ENCODE peak calls at places on chromosome 1, in five cellular contexts. K is RCC 7860, R is Peyer's patch, D is AG04450, Q is HT1080. W is an unnamed sample.

GRCh38 chr1:158283965-158284364 is 5.8 kb upstream of the CD1C start:
- DNase-seq in Q (no peak), R (no peak), K (peak), D (no peak), W (no peak)

GRCh38 chr1:4000811-4001251 is 100.8 kb upstream of the C1orf174 start:
- DNase-seq in R (no peak), Q (no peak), K (no peak), D (no peak), W (no peak)

GRCh38 chr1:109627692-109628399 is 8.2 kb downstream of the AMPD2 start:
- DNase-seq in D (no peak), K (peak), Q (no peak), R (no peak), W (peak)

GRCh38 chr1:75708910-75709309 is 15.6 kb upstream of the ACADM start:
- DNase-seq in D (no peak), R (no peak), K (no peak), Q (peak), W (no peak)

GRCh38 chr1:156749429-156750118 is 1.9 kb downstream of the HDGF start:
- DNase-seq in Q (peak), R (no peak), D (no peak), K (peak), W (no peak)

GRCh38 chr1:35226546-35226945 is 33.6 kb upstream of the SFPQ start:
- DNase-seq in Q (no peak), K (no peak), D (no peak), R (no peak), W (no peak)

GRCh38 chr1:209570757-209571156 is 12.8 kb upstream of the CAMK1G start:
- DNase-seq in R (no peak), D (no peak), Q (no peak), K (no peak), W (no peak)

GRCh38 chr1:111656093-111657017 is 36.8 kb downstream of the RAP1A start:
- DNase-seq in Q (peak), K (peak), R (no peak), D (peak), W (peak)

GRCh38 chr1:37001697-37002096 is 32.6 kb downstream of the GRIK3 start:
- DNase-seq in Q (no peak), R (no peak), K (no peak), D (no peak), W (no peak)

GRCh38 chr1:182600745-182601415 is 3.3 kb downstream of the RGS16 start:
- DNase-seq in D (no peak), R (no peak), Q (no peak), K (no peak), W (no peak)

GRCh38 chr1:1721201-1721600 is 3.0 kb downstream of the CDK11A start:
- DNase-seq in D (no peak), K (no peak), Q (no peak), R (no peak), W (no peak)

GRCh38 chr1:23423415-23424170 is 955 bp downstream of the TCEA3 start:
- DNase-seq in R (no peak), K (no peak), D (no peak), Q (no peak), W (no peak)

GRCh38 chr1:111222308-111223125 is 5.0 kb upstream of the CHI3L2 start:
- DNase-seq in R (peak), D (no peak), Q (peak), K (peak), W (no peak)

GRCh38 chr1:184457500-184457899 is 70.7 kb downstream of the C1orf21 start:
- DNase-seq in D (no peak), K (no peak), Q (no peak), R (no peak), W (no peak)

GRCh38 chr1:178864326-178864725 is 6.6 kb downstream of the ANGPTL1 start:
- DNase-seq in R (no peak), D (no peak), K (no peak), Q (no peak), W (no peak)

GRCh38 chr1:88168126-88168525 is 515.9 kb upstream of the PKN2 start:
- DNase-seq in R (no peak), D (no peak), Q (no peak), K (no peak), W (no peak)

GRCh38 chr1:178973671-178974091 is 52.0 kb upstream of the FAM20B start:
- DNase-seq in K (no peak), R (no peak), D (no peak), Q (no peak), W (no peak)

GRCh38 chr1:163054056-163054706 is 15.0 kb upstream of the RGS4 start:
- DNase-seq in D (no peak), R (no peak), Q (no peak), K (no peak), W (no peak)